ENCODE peak calls at places on chromosome 4, in eight cellular contexts. Q is PC-3, A is fibroblast of lung, V is HCT116, R is hepatocyte, L is DND-41, O is K562, U is neural progenitor cell. T is an unnamed sample.

GRCh38 chr4:73735231-73735630 is 5.1 kb upstream of the CXCL8 start:
- DNase-seq in Q (peak; percentile 86), A (peak; percentile 78), V (no peak), R (no peak), L (no peak), O (peak; percentile 24), U (no peak), T (no peak)

GRCh38 chr4:7655549-7656243 is 221.0 kb upstream of the PSAPL1 start:
- DNase-seq in Q (no peak), A (no peak), V (no peak), R (peak; percentile 15), L (no peak), O (peak; percentile 39), U (no peak), T (peak; percentile 67)

GRCh38 chr4:7535619-7536018 is 100.9 kb upstream of the PSAPL1 start:
- DNase-seq in Q (no peak), A (no peak), V (no peak), R (no peak), L (no peak), O (no peak), U (no peak), T (no peak)

GRCh38 chr4:123836919-123837605 is 440.5 kb downstream of the SPRY1 start:
- DNase-seq in Q (peak; percentile 39), A (no peak), V (no peak), R (no peak), L (no peak), O (no peak), U (no peak), T (no peak)

GRCh38 chr4:44425614-44426208 is 22.9 kb downstream of the KCTD8 start:
- DNase-seq in Q (peak; percentile 66), A (peak; percentile 4), V (no peak), R (peak; percentile 29), L (no peak), O (no peak), U (peak; percentile 72), T (peak; percentile 6)

GRCh38 chr4:90142091-90142490 is 14.9 kb downstream of the CCSER1 start:
- DNase-seq in Q (no peak), A (no peak), V (no peak), R (peak; percentile 11), L (no peak), O (no peak), U (peak; percentile 20), T (no peak)

GRCh38 chr4:186819357-186820086 is 95.9 kb upstream of the FAT1 start:
- DNase-seq in Q (no peak), A (no peak), V (no peak), R (no peak), L (no peak), O (no peak), U (no peak), T (peak; percentile 35)

GRCh38 chr4:77044458-77045124 is 31.2 kb downstream of the CCNI start:
- DNase-seq in Q (peak; percentile 74), A (peak; percentile 82), V (no peak), R (peak; percentile 58), L (no peak), O (peak; percentile 16), U (peak; percentile 28), T (peak; percentile 34)

GRCh38 chr4:108172780-108173598 is 4.3 kb upstream of the LEF1 start:
- DNase-seq in Q (peak; percentile 10), A (peak; percentile 69), V (no peak), R (peak; percentile 82), L (peak; percentile 88), O (peak; percentile 86), U (peak; percentile 77), T (peak; percentile 55)

GRCh38 chr4:105399535-105400161 is 74.2 kb downstream of the PPA2 start:
- DNase-seq in Q (peak; percentile 78), A (peak; percentile 91), V (peak; percentile 26), R (no peak), L (no peak), O (peak; percentile 6), U (no peak), T (no peak)

GRCh38 chr4:93830090-93830818 is 1.7 kb downstream of the ATOH1 start:
- DNase-seq in Q (no peak), A (no peak), V (no peak), R (no peak), L (no peak), O (no peak), U (peak; percentile 49), T (no peak)
- TF ChIP-seq EZH2 in Q (no peak), A (peak; percentile 62), V (no peak), R (peak; percentile 96), L (no peak), O (no peak), U (peak; percentile 90), T (peak; percentile 71)

DNA sequence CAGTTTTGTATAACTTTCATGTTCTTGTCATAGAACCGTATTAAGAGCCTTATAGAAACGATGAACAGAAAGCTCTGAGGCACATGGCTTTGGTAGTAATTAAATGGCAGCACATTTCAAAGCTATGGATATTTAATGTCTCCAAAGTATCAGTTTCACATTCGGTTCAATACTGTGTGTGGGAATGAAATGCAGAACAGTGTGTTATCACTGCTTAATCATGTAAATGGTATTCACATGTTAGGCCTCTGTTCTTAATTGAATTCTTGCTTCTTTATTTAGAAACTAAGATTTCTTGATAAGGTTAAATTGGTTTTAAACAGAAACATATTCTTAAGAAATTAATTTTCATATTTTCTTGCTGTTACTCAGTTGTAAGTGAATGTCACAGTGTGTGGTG is 701.0 kb upstream of the PITX2 start:
- DNase-seq in Q (no peak), A (peak; percentile 1), V (no peak), R (no peak), L (no peak), O (no peak), U (no peak), T (no peak)
- H3K4me3 ChIP-seq in Q (no peak overlapping the region), A (no peak overlapping the region), V (no peak overlapping the region), R (no peak overlapping the region), L (no peak overlapping the region), O (no peak overlapping the region), U (no peak overlapping the region), T (no peak overlapping the region)

DNA sequence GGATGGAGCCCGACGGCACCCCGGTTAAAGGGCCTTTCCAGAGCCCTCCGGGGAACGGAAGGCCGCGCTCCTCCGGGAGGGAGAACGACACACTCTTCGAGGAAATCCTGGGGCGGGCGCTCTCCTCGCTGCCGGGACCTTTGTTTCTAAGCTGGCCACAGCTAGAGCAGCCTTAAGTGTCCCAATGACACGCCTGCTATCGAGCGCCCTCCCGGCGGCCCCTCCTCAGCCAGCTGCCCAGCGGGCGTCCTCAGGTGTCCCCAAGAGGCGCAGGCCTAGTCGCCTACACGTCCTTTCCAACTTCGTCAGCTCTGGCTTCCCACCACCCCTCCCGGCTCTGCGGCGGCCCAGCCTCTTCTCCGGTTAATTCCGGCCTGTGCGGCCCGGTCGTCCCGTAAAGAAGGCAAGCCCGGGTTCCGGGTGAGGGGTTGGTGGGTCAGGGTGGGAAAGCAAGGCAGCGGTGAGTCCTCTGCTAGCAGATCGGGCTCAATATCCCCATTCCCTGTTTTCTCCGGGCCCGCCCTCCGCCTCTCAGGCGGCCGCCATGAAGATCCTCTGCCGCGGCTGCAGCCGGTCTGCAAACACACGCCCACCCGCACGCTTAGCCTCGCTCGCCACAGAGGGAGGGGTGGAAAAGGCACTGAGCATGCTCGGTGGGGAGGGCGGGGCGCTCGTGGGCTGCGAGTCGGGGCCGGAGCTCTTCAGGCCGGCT is 449 bp upstream of the RAP1GDS1 start:
- DNase-seq in Q (peak; percentile 90), A (peak; percentile 96), V (peak; percentile 89), R (peak; percentile 98), L (peak; percentile 95), O (peak; percentile 95), U (peak; percentile 97), T (peak; percentile 98)
- TF ChIP-seq CTCF in Q (no peak), A (no peak), V (no peak), R (no peak), L (no peak), O (no peak), U (no peak), T (no peak)

GRCh38 chr4:53021709-53022108 is 159.6 kb downstream of the RASL11B start:
- DNase-seq in Q (no peak), A (no peak), V (no peak), R (no peak), L (no peak), O (no peak), U (no peak), T (no peak)
- TF ChIP-seq EZH2 in Q (no peak), A (no peak), V (no peak), R (no peak), L (no peak), O (no peak), U (no peak), T (no peak)

DNA sequence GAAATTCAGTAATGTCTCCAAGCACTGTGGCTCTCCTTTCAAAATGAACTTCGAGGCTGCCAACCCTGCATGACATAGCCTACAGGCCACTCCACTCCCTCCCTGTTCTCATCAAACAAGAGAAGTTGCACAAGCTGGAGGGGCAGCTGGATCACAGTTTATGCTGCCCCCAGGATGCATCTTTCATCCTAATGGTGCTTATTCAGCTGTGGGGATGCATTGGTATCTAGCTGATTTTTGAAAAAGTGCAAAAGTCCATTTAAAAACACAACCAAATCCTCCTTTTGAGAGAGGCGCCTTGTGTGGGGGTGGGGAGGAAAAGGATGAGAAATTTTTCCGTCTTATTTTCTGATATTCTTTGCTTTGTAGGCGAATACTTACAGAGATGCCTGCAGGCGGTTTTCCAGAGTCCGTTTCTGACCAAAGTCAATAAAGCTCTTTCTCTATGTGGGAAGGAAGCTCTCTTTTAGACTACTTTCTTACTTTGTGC is 276.4 kb upstream of the BOD1L1 start:
- DNase-seq in Q (no peak), A (no peak), V (no peak), R (no peak), L (no peak), O (no peak), U (no peak), T (no peak)
- H3K4me3 ChIP-seq in Q (no peak overlapping the region), A (no peak overlapping the region), V (no peak overlapping the region), R (no peak overlapping the region), L (no peak overlapping the region), O (no peak overlapping the region), U (no peak overlapping the region), T (no peak overlapping the region)

GRCh38 chr4:122827258-122827887 is 742 bp downstream of the FGF2 start:
- DNase-seq in Q (peak; percentile 33), A (peak; percentile 49), V (no peak), R (peak; percentile 30), L (no peak), O (peak; percentile 77), U (peak; percentile 57), T (peak; percentile 59)
- TF ChIP-seq CTCF in Q (no peak), A (peak; percentile 20), V (no peak), R (no peak), L (no peak), O (no peak), U (peak; percentile 10), T (peak; percentile 21)

GRCh38 chr4:4859010-4859798 is at the start of gene MSX1:
- DNase-seq in Q (peak; percentile 75), A (peak; percentile 69), V (peak; percentile 60), R (peak; percentile 94), L (no peak), O (peak; percentile 97), U (peak; percentile 96), T (peak; percentile 90)
- TF ChIP-seq EZH2 in Q (no peak), A (no peak), V (no peak), R (no peak), L (no peak), O (no peak), U (no peak), T (no peak)